ENCODE peak calls at places on chromosomes 12 and 14, in seven cellular contexts. P is HFF-Myc, T is right lobe of liver, S is body of pancreas, L is brain microvascular endothelial cell, O is choroid plexus epithelial cell, H is PC-9. I is an unnamed sample.

GRCh38 chr12:26746315-26746714 is 86.7 kb downstream of the ITPR2 start:
- DNase-seq in O (peak), T (no peak), P (peak), S (no peak), L (peak), H (no peak), I (peak)

GRCh38 chr12:46677749-46678148 is 148.0 kb downstream of the SLC38A4 start:
- DNase-seq in P (no peak), H (peak), L (no peak), T (no peak), O (peak), S (no peak), I (peak)

GRCh38 chr12:11822071-11822818 is 172.8 kb downstream of the ETV6 start:
- DNase-seq in H (no peak), T (peak), S (peak), P (no peak), L (peak), O (peak), I (peak)

GRCh38 chr14:94598816-94599655 is 13.2 kb upstream of the SERPINA3 start:
- DNase-seq in O (peak), H (peak), P (peak), L (peak), S (peak), T (peak), I (peak)

GRCh38 chr12:82832981-82833380 is 146.3 kb downstream of the TMTC2 start:
- DNase-seq in L (no peak), T (no peak), O (no peak), S (no peak), H (no peak), P (no peak), I (no peak)

GRCh38 chr12:112546339-112546738 is 127.6 kb downstream of the PTPN11 start:
- DNase-seq in T (no peak), O (no peak), S (no peak), P (no peak), H (no peak), L (no peak), I (no peak)

GRCh38 chr14:37202265-37202664 is 4.5 kb downstream of the MIPOL1 start:
- DNase-seq in T (no peak), L (peak), P (no peak), H (no peak), S (no peak), O (peak), I (peak)

GRCh38 chr12:87136330-87136976 is 880.3 kb upstream of the MGAT4C start:
- DNase-seq in T (no peak), O (peak), H (no peak), P (no peak), S (no peak), L (no peak), I (peak)

GRCh38 chr12:70221626-70222025 is 21.6 kb upstream of the CNOT2 start:
- DNase-seq in L (no peak), O (no peak), S (no peak), H (no peak), P (no peak), T (no peak), I (no peak)

GRCh38 chr14:75427482-75428229 is at the start of gene JDP2:
- DNase-seq in L (peak), P (no peak), H (peak), O (peak), S (peak), T (peak), I (peak)

GRCh38 chr12:19382111-19382526 is 57.2 kb upstream of the AEBP2 start:
- DNase-seq in S (no peak), O (peak), H (peak), L (peak), T (peak), P (peak), I (peak)

GRCh38 chr12:6199531-6200265 is 502 bp upstream of the CD9 start:
- DNase-seq in O (peak), S (peak), T (no peak), P (no peak), H (no peak), L (no peak), I (no peak)

GRCh38 chr12:52434760-52435530 is 774 bp upstream of the KRT75 start:
- DNase-seq in L (no peak), H (no peak), O (no peak), S (no peak), P (no peak), T (no peak), I (peak)

GRCh38 chr14:66231823-66232222 is 254.3 kb upstream of the CCDC196 start:
- DNase-seq in T (no peak), O (no peak), L (no peak), P (peak), H (no peak), S (no peak), I (no peak)

GRCh38 chr12:20830456-20830855 is 20.0 kb downstream of the SLCO1B3 start:
- DNase-seq in H (no peak), P (no peak), S (no peak), T (no peak), L (no peak), O (no peak), I (no peak)

GRCh38 chr12:89352492-89353187 is at the start of gene DUSP6:
- DNase-seq in P (peak), L (peak), O (peak), H (peak), T (peak), S (peak), I (peak)

GRCh38 chr12:48489012-48489411 is 6.7 kb downstream of the C12orf54 start:
- DNase-seq in O (peak), P (no peak), L (peak), T (no peak), S (no peak), H (no peak), I (peak)

GRCh38 chr12:644818-645552 is 18.3 kb downstream of the NINJ2 start:
- DNase-seq in H (no peak), S (no peak), O (peak), T (no peak), P (no peak), L (no peak), I (peak)

GRCh38 chr12:95114766-95115450 is 41.5 kb upstream of the NR2C1 start:
- DNase-seq in S (no peak), O (peak), H (no peak), P (no peak), L (peak), T (no peak), I (no peak)

GRCh38 chr12:62581288-62582064 is 114.8 kb downstream of the MON2 start:
- DNase-seq in H (no peak), O (peak), T (no peak), L (no peak), P (peak), S (no peak), I (peak)

GRCh38 chr12:68950511-68950910 is 17.5 kb upstream of the CPM start:
- DNase-seq in S (no peak), P (no peak), O (no peak), L (no peak), T (no peak), H (no peak), I (no peak)

GRCh38 chr14:102805454-102805891 is 28.2 kb downstream of the TRAF3 start:
- DNase-seq in T (no peak), P (no peak), L (peak), H (peak), O (peak), S (no peak), I (peak)

GRCh38 chr14:51431741-51432140 is 191.7 kb downstream of the TMX1 start:
- DNase-seq in L (no peak), S (no peak), O (no peak), P (no peak), H (no peak), T (no peak), I (no peak)

GRCh38 chr14:102833341-102833740 is 56.1 kb downstream of the TRAF3 start:
- DNase-seq in L (no peak), T (no peak), H (no peak), O (no peak), P (no peak), S (no peak), I (no peak)

DNA sequence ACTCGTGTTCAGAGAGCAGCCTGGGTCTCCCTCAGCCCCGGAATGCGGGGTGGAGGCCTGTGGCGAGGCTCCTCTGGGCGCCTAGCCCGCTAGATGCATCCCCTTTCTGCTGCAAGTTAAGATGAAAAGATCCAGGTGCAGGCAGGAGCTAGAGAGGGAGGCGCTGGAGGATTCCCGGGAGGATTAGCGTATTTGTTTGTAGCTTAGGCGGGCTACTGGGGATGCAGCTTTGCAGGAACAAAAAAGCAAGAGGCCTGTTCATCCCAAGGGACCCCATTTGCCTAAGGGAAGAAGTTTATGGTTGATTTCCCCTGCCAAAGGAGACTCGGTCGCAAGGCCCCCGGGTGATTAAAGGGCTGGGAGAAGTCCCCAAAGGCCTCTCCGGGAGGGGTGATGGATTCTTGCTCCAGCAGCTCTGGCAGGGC is 818 bp downstream of the CCDC177 start:
- DNase-seq in H (no peak), T (no peak), L (no peak), S (no peak), O (no peak), P (no peak), I (no peak)
- H3K4me3 ChIP-seq in H (no peak), T (no peak), L (no peak), S (no peak), O (no peak), P (no peak), I (no peak)

GRCh38 chr12:22083167-22083566 is 37.1 kb downstream of the CMAS start:
- DNase-seq in H (peak), L (peak), T (no peak), S (no peak), O (peak), P (no peak), I (peak)
- TF ChIP-seq CTCF in H (peak), L (peak), T (peak), S (peak), O (peak), P (peak), I (peak)

GRCh38 chr12:54126696-54127537 is 61.9 kb downstream of the SMUG1 start:
- DNase-seq in L (no peak), O (no peak), T (peak), P (no peak), S (peak), H (no peak), I (no peak)

GRCh38 chr12:54128466-54128865 is 60.3 kb downstream of the SMUG1 start:
- DNase-seq in S (no peak), H (no peak), T (no peak), L (no peak), O (no peak), P (no peak), I (no peak)

GRCh38 chr12:54131641-54132280 is 57.0 kb downstream of the SMUG1 start:
- DNase-seq in S (no peak), H (no peak), O (no peak), T (no peak), P (no peak), L (no peak), I (no peak)

GRCh38 chr12:54127538-54128259 is 61.1 kb downstream of the SMUG1 start:
- DNase-seq in O (no peak), P (no peak), S (no peak), L (no peak), T (no peak), H (no peak), I (no peak)

GRCh38 chr12:54129028-54129903 is 59.5 kb downstream of the SMUG1 start:
- DNase-seq in P (no peak), H (no peak), S (no peak), T (no peak), O (no peak), L (no peak), I (no peak)
- H3K4me3 ChIP-seq in P (no peak), H (no peak), S (no peak), T (no peak), O (no peak), L (no peak), I (no peak)

DNA sequence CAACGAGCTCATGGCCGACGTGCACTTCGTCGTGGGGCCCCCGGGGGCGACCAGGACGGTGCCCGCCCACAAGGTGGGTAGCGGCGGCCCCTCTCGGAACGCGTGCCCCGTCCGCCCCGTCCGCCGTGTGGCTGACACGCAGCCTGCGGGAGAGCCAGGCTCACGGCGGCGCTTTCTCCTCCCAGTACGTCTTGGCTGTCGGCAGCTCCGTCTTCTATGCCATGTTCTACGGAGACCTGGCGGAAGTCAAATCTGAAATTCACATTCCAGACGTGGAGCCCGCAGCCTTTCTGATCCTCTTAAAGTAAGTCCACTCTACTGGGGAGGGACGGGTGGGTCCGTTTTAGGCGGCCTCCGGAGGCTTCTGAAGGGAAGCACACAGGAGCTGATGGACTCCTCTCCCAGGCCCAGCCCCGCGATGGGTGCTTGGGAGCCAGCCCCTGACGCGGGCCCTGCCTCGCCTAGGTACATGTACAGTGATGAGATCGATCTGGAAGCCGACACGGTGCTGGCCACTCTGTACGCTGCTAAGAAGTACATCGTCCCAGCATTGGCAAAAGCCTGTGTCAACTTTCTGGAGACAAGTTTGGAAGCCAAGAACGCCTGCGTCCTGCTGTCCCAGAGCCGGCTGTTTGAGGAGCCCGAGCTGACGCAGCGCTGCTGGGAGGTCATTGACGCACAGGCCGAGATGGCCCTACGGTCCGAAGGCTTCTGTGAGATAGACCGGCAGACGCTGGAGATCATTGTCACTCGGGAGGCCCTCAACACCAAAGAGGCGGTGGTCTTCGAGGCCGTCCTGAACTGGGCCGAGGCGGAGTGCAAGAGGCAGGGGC is 1.1 kb downstream of the BTBD6 start:
- DNase-seq in T (no peak), P (no peak), H (no peak), S (no peak), O (peak), L (peak), I (peak)
- TF ChIP-seq CTCF in T (no peak), P (no peak), H (no peak), S (no peak), O (no peak), L (no peak), I (no peak)

DNA sequence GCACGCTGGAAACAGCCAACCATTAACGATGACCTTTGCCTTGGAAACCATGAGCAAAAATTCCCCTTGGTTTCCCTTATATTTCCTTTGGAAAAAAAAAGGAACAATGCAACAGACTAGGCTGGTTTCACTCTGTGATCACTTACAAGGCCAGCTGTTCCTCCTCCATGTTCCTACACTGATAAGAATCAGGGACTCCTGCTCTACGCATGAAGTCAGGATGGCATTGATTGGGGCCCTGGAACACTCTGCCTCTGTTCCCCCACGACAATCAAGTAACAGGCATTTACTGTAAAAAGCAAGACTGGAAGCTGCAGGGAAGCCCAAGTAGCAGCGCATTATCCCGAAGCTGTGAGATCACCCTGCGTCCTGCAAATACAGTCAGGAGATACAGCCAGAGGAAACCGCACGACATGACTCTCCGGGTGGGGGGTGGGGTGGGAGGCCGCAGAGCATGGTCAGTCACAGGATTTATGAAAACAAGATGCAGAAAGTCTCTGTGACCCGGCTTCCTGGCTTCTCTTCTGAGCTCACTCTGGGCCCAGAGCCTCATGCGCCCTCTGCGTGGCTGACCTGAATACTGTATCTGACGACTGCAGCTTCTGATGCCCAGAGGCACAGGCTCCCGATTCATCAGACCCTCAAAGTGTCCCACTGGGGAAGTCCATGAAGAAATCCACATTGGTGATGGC is 31.1 kb downstream of the SSH1 start:
- DNase-seq in H (no peak), P (no peak), O (peak), L (peak), T (peak), S (peak), I (peak)
- H3K4me3 ChIP-seq in H (no peak), P (peak), O (peak), L (peak), T (no peak), S (no peak), I (peak)

GRCh38 chr12:124379938-124380754 is 85.3 kb downstream of the RFLNA start:
- DNase-seq in L (peak), S (no peak), P (no peak), O (peak), H (no peak), T (peak), I (peak)
- TF ChIP-seq CTCF in L (peak), S (peak), P (peak), O (peak), H (no peak), T (peak), I (peak)

DNA sequence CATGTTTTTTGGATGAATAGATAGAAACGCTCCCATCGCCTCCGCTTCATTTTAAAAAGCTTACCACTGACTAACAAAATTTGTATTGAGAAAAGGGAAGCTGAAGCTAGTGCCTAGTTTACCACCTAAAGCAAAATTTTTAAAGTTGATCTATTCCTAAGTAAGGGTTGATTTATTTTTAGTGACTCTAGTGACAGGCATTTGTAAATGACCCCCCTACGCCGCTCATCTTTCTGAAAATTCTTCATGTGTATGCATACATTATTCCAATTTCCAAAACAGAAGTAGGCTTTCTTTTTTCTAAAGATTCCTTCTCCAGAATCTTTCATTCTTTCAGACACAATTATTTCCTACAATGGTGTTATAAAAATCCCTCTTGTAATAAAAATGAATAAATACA is 5.4 kb downstream of the HMGA2 start:
- DNase-seq in O (no peak), T (no peak), S (no peak), P (no peak), H (no peak), L (no peak), I (no peak)
- H3K4me3 ChIP-seq in O (peak), T (no peak), S (no peak), P (no peak), H (peak), L (peak), I (peak)